ENCODE peak calls at places on chromosomes 16 and 17, in four cellular contexts. P is pancreas, J is adipocyte, B is A549. H is an unnamed sample.

GRCh38 chr17:9522074-9522473 is 53.5 kb downstream of the STX8 start:
- DNase-seq in P (no peak), J (peak; percentile 83), B (peak; percentile 60), H (peak; percentile 7)

GRCh38 chr17:81396722-81397313 is 1.6 kb downstream of the BAHCC1 start:
- DNase-seq in P (peak; percentile 79), J (peak; percentile 64), B (peak; percentile 83), H (no peak)

GRCh38 chr17:21313320-21313719 is 28.8 kb downstream of the MAP2K3 start:
- DNase-seq in P (no peak), J (no peak), B (no peak), H (no peak)

GRCh38 chr17:28763804-28764266 is 20.0 kb downstream of the TRAF4 start:
- DNase-seq in P (peak; percentile 79), J (peak; percentile 94), B (peak; percentile 78), H (no peak)

GRCh38 chr17:62648247-62648953 is 20.9 kb downstream of the MRC2 start:
- DNase-seq in P (no peak), J (peak; percentile 28), B (no peak), H (no peak)

GRCh38 chr17:1908699-1909309 is 79.0 kb downstream of the RPA1 start:
- DNase-seq in P (no peak), J (peak; percentile 91), B (peak; percentile 81), H (peak; percentile 23)

GRCh38 chr17:34390649-34391048 is 27.6 kb upstream of the CCL1 start:
- DNase-seq in P (no peak), J (no peak), B (no peak), H (no peak)

GRCh38 chr17:63519972-63520882 is 2.9 kb upstream of the KCNH6 start:
- DNase-seq in P (no peak), J (no peak), B (peak; percentile 54), H (peak; percentile 37)

GRCh38 chr17:40496170-40496569 is 5.3 kb downstream of the TNS4 start:
- DNase-seq in P (no peak), J (no peak), B (no peak), H (no peak)

GRCh38 chr16:54447606-54448440 is 161.2 kb upstream of the IRX3 start:
- DNase-seq in P (no peak), J (peak; percentile 74), B (peak; percentile 49), H (peak; percentile 73)

GRCh38 chr16:47567321-47567720 is 106.2 kb downstream of the PHKB start:
- DNase-seq in P (no peak), J (no peak), B (no peak), H (no peak)

GRCh38 chr17:43943769-43944418 is 1.6 kb upstream of the PPY start:
- DNase-seq in P (peak; percentile 95), J (peak; percentile 92), B (peak; percentile 85), H (no peak)

GRCh38 chr16:81623365-81624102 is 155.6 kb upstream of the PLCG2 start:
- DNase-seq in P (no peak), J (peak; percentile 66), B (peak; percentile 65), H (no peak)

GRCh38 chr17:69134112-69134511 is 7.6 kb downstream of the ABCA6 start:
- DNase-seq in P (no peak), J (no peak), B (no peak), H (no peak)

GRCh38 chr17:27495460-27495859 is 39.2 kb downstream of the KSR1 start:
- DNase-seq in P (no peak), J (peak; percentile 35), B (no peak), H (peak; percentile 65)

GRCh38 chr17:27497696-27498095 is 41.4 kb downstream of the KSR1 start:
- DNase-seq in P (no peak), J (no peak), B (no peak), H (no peak)

GRCh38 chr17:27496501-27496943 is 40.3 kb downstream of the KSR1 start:
- DNase-seq in P (no peak), J (no peak), B (peak; percentile 53), H (no peak)

GRCh38 chr17:27496005-27496404 is 39.8 kb downstream of the KSR1 start:
- DNase-seq in P (no peak), J (no peak), B (no peak), H (no peak)

GRCh38 chr17:27496971-27497370 is 40.7 kb downstream of the KSR1 start:
- DNase-seq in P (no peak), J (no peak), B (no peak), H (no peak)
- H3K4me3 ChIP-seq in P (no peak overlapping the region), J (no peak overlapping the region), B (no peak overlapping the region), H (no peak overlapping the region)

DNA sequence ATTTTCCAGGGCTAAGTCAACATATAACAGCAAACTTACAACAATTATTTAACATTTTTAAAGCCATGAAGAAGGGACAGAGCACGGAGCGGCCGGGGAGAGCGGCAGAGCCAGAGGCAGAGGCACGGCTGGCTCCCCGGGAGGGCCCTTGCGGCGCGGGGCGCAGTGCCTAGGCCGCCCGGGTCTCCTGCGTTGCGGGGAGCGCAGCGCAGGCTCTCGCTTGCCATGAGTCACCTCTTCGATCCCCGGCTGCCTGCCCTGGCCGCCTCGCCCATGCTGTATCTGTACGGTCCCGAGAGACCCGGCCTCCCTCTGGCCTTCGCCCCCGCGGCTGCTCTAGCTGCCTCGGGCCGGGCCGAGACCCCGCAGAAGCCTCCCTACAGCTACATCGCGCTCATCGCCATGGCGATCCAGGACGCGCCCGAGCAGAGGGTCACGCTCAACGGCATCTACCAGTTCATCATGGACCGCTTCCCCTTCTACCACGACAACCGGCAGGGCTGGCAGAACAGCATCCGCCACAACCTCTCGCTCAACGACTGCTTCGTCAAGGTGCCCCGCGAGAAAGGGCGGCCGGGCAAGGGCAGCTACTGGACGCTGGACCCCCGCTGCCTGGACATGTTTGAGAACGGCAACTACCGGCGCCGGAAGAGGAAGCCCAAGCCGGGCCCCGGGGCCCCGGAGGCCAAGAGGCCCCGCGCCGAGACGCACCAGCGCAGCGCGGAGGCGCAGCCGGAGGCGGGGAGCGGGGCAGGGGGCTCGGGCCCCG is at the start of gene FOXL1:
- DNase-seq in P (no peak), J (no peak), B (no peak), H (no peak)
- H3K4me3 ChIP-seq in P (no peak within 1 kb of the TSS), J (peak within 1 kb of the TSS; percentile 83), B (no peak within 1 kb of the TSS), H (peak within 1 kb of the TSS; percentile 25)

GRCh38 chr17:76270770-76271668 is 5.9 kb downstream of the UBALD2 start:
- DNase-seq in P (peak; percentile 61), J (no peak), B (no peak), H (no peak)

GRCh38 chr17:76273435-76273921 is 8.3 kb downstream of the UBALD2 start:
- DNase-seq in P (peak; percentile 64), J (no peak), B (no peak), H (no peak)

GRCh38 chr17:76272541-76273434 is 7.6 kb downstream of the UBALD2 start:
- DNase-seq in P (peak; percentile 60), J (no peak), B (no peak), H (no peak)

GRCh38 chr17:76270127-76270592 is 5.0 kb downstream of the UBALD2 start:
- DNase-seq in P (peak; percentile 59), J (no peak), B (no peak), H (no peak)

DNA sequence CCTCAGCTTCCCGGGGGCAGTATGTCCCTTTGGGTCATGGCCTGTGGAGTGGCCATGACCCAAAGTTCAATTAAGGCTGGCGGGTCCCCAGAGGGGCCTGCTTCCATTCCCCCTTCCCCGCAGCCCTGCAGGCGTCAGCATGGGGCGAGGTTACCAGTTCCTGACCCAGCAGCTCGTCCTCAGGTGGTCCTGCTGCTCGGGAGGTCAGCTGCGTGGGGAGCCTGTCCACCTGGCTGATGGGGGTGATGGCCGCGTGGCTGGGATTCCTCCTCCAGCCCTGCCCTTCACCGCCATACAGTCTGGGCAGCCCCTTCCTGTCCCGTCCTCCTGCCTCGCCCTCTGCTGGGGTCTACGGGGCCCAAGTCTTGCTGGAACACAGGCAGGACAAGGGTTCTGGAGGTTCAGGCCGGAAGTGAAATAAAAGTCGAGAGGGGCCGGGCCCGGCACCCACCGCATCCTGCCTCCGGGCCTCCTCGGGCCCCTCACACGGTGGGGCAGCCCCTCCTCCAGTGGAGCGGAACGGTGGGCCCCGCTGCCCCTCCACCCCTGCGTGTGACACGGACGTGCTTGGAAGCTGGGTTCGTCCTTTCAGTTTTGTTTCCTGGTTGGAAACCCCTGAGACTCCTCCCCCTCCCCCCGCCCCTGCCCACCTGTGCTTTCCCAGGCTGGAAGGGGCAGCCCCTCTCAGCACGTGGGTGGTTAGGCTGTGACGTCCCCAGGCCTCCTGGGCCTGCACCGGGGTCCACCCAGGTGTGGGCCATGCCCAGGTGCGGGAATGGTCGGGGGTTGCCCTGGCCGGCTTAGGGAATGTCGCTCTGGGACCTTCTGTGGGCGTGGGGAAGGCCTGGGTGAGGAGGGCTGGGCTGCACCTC is 6.8 kb downstream of the UBALD2 start:
- DNase-seq in P (peak; percentile 77), J (no peak), B (no peak), H (no peak)
- H3K4me3 ChIP-seq in P (peak overlapping the region; percentile 31), J (no peak overlapping the region), B (no peak overlapping the region), H (no peak overlapping the region)

GRCh38 chr17:61496957-61497653 is 44.9 kb downstream of the TBX4 start:
- DNase-seq in P (no peak), J (no peak), B (no peak), H (no peak)

GRCh38 chr17:61494325-61495160 is 42.3 kb downstream of the TBX4 start:
- DNase-seq in P (no peak), J (no peak), B (no peak), H (no peak)

GRCh38 chr17:61496174-61496956 is 44.1 kb downstream of the TBX4 start:
- DNase-seq in P (no peak), J (no peak), B (no peak), H (no peak)

GRCh38 chr17:61492759-61493526 is 40.7 kb downstream of the TBX4 start:
- DNase-seq in P (no peak), J (peak; percentile 78), B (no peak), H (no peak)

GRCh38 chr17:61495161-61495857 is 43.1 kb downstream of the TBX4 start:
- DNase-seq in P (no peak), J (no peak), B (no peak), H (no peak)
- H3K4me3 ChIP-seq in P (no peak overlapping the region), J (no peak overlapping the region), B (no peak overlapping the region), H (no peak overlapping the region)

GRCh38 chr17:78979780-78980623 is at the start of gene LGALS3BP:
- DNase-seq in P (peak; percentile 73), J (peak; percentile 68), B (peak; percentile 45), H (peak; percentile 51)

GRCh38 chr17:78980624-78980972 is 875 bp upstream of the LGALS3BP start:
- DNase-seq in P (peak; percentile 56), J (no peak), B (no peak), H (no peak)

GRCh38 chr17:78977681-78977943 is 2.1 kb downstream of the LGALS3BP start:
- DNase-seq in P (peak; percentile 56), J (no peak), B (no peak), H (no peak)

GRCh38 chr17:78976907-78977680 is 2.6 kb downstream of the LGALS3BP start:
- DNase-seq in P (no peak), J (no peak), B (no peak), H (no peak)

GRCh38 chr17:78977992-78978973 is 1.4 kb downstream of the LGALS3BP start:
- DNase-seq in P (peak; percentile 57), J (no peak), B (no peak), H (no peak)
- H3K4me3 ChIP-seq in P (no peak overlapping the region), J (peak overlapping the region; percentile 86), B (no peak overlapping the region), H (peak overlapping the region; percentile 3)

GRCh38 chr17:50944902-50945720 is 79.0 kb upstream of the TOB1 start:
- DNase-seq in P (no peak), J (no peak), B (no peak), H (no peak)
- H3K4me3 ChIP-seq in P (no peak overlapping the region), J (peak overlapping the region; percentile 78), B (peak overlapping the region; percentile 53), H (no peak overlapping the region)

H was measured in kidney epithelial cell.